ENCODE peak calls at places on chromosomes 11 and 22, in five cellular contexts. B, X, S, P and O are unnamed samples.

GRCh38 chr11:83611616-83612015 is 325.4 kb upstream of the CCDC90B start:
- DNase-seq in B (no peak), X (no peak), S (no peak), P (no peak), O (no peak)

GRCh38 chr11:126072821-126073594 is 10.3 kb upstream of the CDON start:
- DNase-seq in B (no peak), X (no peak), S (no peak), P (no peak), O (no peak)

GRCh38 chr11:9982796-9983579 is 311.0 kb downstream of the SBF2 start:
- DNase-seq in B (no peak), X (no peak), S (peak), P (peak), O (no peak)

GRCh38 chr22:23268877-23269276 is 88.6 kb downstream of the BCR start:
- DNase-seq in B (no peak), X (no peak), S (no peak), P (no peak), O (no peak)

GRCh38 chr11:60950933-60951610 is 904 bp downstream of the SLC15A3 start:
- DNase-seq in B (no peak), X (no peak), S (peak), P (no peak), O (no peak)

GRCh38 chr11:134633276-134633675 is 221.2 kb upstream of the B3GAT1 start:
- DNase-seq in B (no peak), X (no peak), S (peak), P (no peak), O (no peak)

GRCh38 chr11:72231396-72232259 is 7.1 kb downstream of the INPPL1 start:
- DNase-seq in B (no peak), X (no peak), S (peak), P (no peak), O (peak)

GRCh38 chr11:77121096-77121640 is 6.9 kb upstream of the MYO7A start:
- DNase-seq in B (no peak), X (peak), S (no peak), P (no peak), O (no peak)

GRCh38 chr22:19143967-19144400 is 467 bp downstream of the ESS2 start:
- DNase-seq in B (no peak), X (no peak), S (no peak), P (no peak), O (no peak)

GRCh38 chr11:62715150-62716130 is 8.0 kb downstream of the GNG3 start:
- DNase-seq in B (no peak), X (no peak), S (no peak), P (no peak), O (no peak)
- TF ChIP-seq CTCF in B (no peak), X (no peak), S (peak), P (no peak), O (no peak)

GRCh38 chr11:112174789-112175595 is at the start of gene BCO2:
- DNase-seq in B (peak), X (peak), S (peak), P (peak), O (peak)
- H3K4me3 ChIP-seq in B (peak), X (peak), S (peak), P (peak), O (peak)

GRCh38 chr22:35717572-35717971 is at the start of gene APOL5:
- DNase-seq in B (no peak), X (no peak), S (no peak), P (no peak), O (no peak)

GRCh38 chr22:35721954-35722353 is 4.3 kb downstream of the APOL5 start:
- DNase-seq in B (no peak), X (no peak), S (no peak), P (no peak), O (no peak)

GRCh38 chr22:35719212-35719869 is 1.7 kb downstream of the APOL5 start:
- DNase-seq in B (no peak), X (no peak), S (no peak), P (no peak), O (no peak)
- TF ChIP-seq CTCF in B (no peak), X (no peak), S (peak), P (no peak), O (no peak)

DNA sequence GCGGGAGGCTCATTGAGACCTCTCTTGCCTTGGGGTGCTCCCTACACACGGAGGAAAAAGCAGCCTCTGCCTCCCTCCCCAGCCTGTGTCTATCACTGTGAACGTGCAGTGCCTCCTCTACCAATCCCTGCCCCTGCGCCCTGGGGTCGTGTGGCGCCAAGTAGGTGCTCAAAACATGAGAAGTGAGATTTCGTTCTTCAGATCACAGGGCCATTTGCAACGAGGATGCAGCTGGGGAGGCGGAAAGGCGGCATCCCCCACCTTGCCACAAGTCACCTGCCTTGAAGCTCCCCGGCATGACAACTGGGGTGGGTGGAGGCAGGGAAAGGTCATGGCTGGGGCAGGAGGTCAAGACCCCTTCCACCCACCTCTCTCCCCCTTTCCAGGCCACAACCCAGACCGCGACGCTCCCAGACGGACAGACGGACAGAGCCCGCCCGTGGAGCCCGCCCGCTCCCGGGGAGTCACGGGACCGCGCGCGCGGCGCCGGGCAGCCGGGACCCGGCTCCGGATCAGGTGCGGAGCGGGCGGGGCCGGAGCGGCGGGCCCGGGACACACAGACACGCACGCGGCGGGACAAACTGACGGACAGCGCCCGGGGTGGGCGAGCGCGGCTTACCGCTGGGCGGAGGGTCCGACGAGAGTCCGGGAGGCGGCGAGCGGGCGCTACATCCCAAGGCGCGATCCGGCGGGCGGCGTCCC is 487 bp downstream of the KCNJ4 start:
- DNase-seq in B (no peak), X (no peak), S (peak), P (no peak), O (no peak)
- H3K4me3 ChIP-seq in B (peak), X (peak), S (peak), P (no peak), O (peak)

GRCh38 chr11:90855531-90855930 is 632.7 kb upstream of the CHORDC1 start:
- DNase-seq in B (no peak), X (no peak), S (no peak), P (no peak), O (no peak)

GRCh38 chr11:90851196-90851595 is 628.3 kb upstream of the CHORDC1 start:
- DNase-seq in B (no peak), X (no peak), S (no peak), P (no peak), O (no peak)

GRCh38 chr11:90856790-90857189 is 633.9 kb upstream of the CHORDC1 start:
- DNase-seq in B (no peak), X (no peak), S (no peak), P (no peak), O (no peak)
- TF ChIP-seq CTCF in B (no peak), X (no peak), S (no peak), P (no peak), O (no peak)

GRCh38 chr11:18395735-18396504 is 1.6 kb downstream of the LDHA start:
- DNase-seq in B (peak), X (peak), S (peak), P (peak), O (peak)
- H3K4me3 ChIP-seq in B (peak), X (peak), S (peak), P (peak), O (peak)

DNA sequence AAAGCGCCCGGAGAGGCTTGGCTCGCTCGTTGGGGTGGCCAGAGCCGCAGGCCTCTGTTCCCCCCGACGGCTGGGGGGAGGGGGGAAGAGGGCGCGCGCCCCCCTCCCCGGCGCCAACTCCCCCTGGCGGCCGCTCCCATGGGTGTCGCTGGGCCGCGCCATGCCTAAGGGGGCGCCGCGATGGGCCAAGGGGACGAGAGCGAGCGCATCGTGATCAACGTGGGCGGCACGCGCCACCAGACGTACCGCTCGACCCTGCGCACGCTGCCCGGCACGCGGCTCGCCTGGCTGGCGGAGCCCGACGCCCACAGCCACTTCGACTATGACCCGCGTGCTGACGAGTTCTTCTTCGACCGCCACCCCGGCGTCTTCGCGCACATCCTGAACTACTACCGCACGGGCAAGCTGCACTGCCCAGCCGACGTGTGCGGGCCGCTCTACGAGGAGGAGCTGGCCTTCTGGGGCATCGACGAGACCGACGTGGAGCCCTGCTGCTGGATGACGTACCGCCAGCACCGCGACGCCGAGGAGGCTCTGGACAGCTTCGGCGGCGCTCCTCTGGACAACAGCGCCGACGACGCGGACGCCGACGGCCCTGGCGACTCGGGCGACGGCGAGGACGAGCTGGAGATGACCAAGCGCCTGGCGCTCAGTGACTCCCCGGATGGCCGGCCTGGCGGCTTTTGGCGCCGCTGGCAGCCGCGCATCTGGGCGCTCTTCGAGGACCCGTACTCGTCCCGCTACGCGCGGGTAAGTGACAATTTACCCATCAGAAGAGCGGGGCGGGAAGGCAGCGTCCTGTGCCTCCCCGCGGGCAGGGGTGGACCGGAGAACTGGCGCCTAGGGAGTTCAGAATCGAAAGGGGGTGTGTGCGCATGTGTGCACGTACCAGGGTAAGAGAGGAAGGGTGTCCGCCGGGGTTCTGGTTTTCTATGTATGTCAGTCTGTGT is 1.5 kb downstream of the KCNC1 start:
- DNase-seq in B (no peak), X (peak), S (no peak), P (no peak), O (peak)
- TF ChIP-seq CTCF in B (no peak), X (peak), S (peak), P (peak), O (no peak)

DNA sequence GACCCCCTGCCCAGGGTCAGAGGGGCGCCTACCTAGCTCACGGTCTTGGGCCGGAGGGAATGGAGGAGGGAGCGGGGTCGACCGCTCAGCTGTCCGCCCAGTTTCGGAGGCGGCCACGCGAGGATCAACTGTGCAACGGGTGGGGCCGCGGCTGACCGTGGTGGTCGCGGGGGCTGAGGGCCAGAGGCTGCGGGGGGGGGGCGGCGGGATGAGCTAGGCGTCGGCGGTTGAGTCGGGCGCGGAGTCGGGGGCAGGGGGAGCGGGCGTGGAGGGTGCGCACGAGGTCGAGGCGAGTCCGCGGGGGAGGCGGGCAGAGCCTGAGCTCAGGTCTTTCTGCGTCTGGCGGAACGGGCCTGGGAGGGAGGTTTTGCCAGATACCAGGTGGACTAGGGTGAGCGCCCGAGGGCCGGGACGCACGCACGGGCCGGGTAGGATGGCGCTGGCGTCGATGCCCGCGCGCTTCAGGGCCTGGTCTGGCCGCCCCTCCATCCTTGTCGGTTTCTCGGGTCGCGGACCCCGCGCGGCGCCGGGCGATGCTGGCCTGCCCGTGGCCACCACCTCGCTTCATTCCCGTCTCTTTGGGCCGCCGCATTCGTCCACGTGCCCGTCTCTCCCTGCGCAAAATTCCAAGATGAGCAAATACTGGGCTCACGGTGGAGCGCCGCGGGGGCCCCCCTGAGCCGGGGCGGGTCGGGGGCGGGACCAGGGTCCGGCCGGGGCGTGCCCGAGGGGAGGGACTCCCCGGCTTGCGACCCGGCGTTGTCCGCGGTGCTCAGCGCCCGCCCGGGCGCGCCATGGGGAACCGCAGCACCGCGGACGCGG is at the start of gene DRD4:
- DNase-seq in B (no peak), X (peak), S (peak), P (no peak), O (no peak)
- H3K4me3 ChIP-seq in B (peak), X (peak), S (peak), P (no peak), O (peak)